ENCODE peak calls at places on chromosome 1, in six cellular contexts. Z is T-helper 1 cell; N is keratinocyte; B is stimulated activated CD8-positive, alpha-beta memory T cell treated with anti-CD3 and anti-CD28 coated beads, Interleukin-2, amount 100 ng/mL, for 48 hours; P is kidney tubule cell; K is GM10248. Y is an unnamed sample.
A peak's percentile ranks its signal among the peaks of the same experiment; 100 is the strongest.

GRCh38 chr1:107739651-107740050 is 225.3 kb downstream of the VAV3 start:
- DNase-seq in Z (no peak), N (no peak), B (no peak), P (peak; percentile 1), K (no peak), Y (peak; percentile 28)

GRCh38 chr1:156768610-156769295 is 1.4 kb downstream of the PRCC start:
- DNase-seq in Z (no peak), N (no peak), B (no peak), P (no peak), K (no peak), Y (no peak)

GRCh38 chr1:65003316-65003664 is 36.9 kb upstream of the JAK1 start:
- DNase-seq in Z (no peak), N (no peak), B (no peak), P (no peak), K (no peak), Y (no peak)

GRCh38 chr1:65119951-65120350 is 28.1 kb upstream of the AK4 start:
- DNase-seq in Z (no peak), N (no peak), B (no peak), P (peak; percentile 53), K (no peak), Y (no peak)

GRCh38 chr1:89631756-89632155 is 1.2 kb upstream of the LRRC8C start:
- DNase-seq in Z (no peak), N (no peak), B (no peak), P (no peak), K (no peak), Y (no peak)

GRCh38 chr1:109425391-109425790 is 857 bp downstream of the PSMA5 start:
- DNase-seq in Z (no peak), N (no peak), B (no peak), P (peak; percentile 45), K (peak; percentile 53), Y (no peak)

GRCh38 chr1:212466437-212466836 is 33.7 kb downstream of the NENF start:
- DNase-seq in Z (no peak), N (no peak), B (no peak), P (no peak), K (no peak), Y (no peak)

GRCh38 chr1:93616996-93617669 is 64.5 kb downstream of the BCAR3 start:
- DNase-seq in Z (no peak), N (no peak), B (no peak), P (peak; percentile 74), K (no peak), Y (no peak)

GRCh38 chr1:37038703-37039093 is 4.4 kb upstream of the GRIK3 start:
- DNase-seq in Z (no peak), N (no peak), B (no peak), P (no peak), K (no peak), Y (no peak)